ENCODE peak calls at places on chromosomes 1 and 21, in ten cellular contexts. B is activated T-cell treated with anti-CD3 and anti-CD28 coated beads for 4 hours; P is IMR-90; L is iPS-NIHi11; J is HS-5; I is stimulated activated CD4-positive, alpha-beta T cell treated with anti-CD3 and anti-CD28 coated beads, Interleukin-12 subunit alpha, Interleukin-12 subunit beta, amount 100 ng/mL, for 4 hours; H is left ventricle myocardium superior; S is activated naive CD8-positive, alpha-beta T cell treated with anti-CD3 and anti-CD28 coated beads, Interleukin-2, amount 50 U/mL, for 24 hours; G is stimulated activated CD8-positive, alpha-beta memory T cell treated with anti-CD3 and anti-CD28 coated beads, Interleukin-2, amount 100 ng/mL, for 1 hour; U is NCI-H1436. D is an unnamed sample.

GRCh38 chr1:160935527-160936258 is 18.9 kb downstream of the ITLN2 start:
- DNase-seq in J (no peak), G (no peak), B (no peak), H (no peak), S (no peak), P (no peak), L (no peak), I (no peak), U (no peak), D (no peak)

GRCh38 chr1:76066390-76066789 is 8.2 kb upstream of the ST6GALNAC3 start:
- DNase-seq in I (no peak), U (no peak), G (no peak), P (peak; percentile 67), S (no peak), L (no peak), H (no peak), J (peak; percentile 25), B (no peak), D (no peak)

GRCh38 chr21:41289431-41289830 is 27.2 kb upstream of the FAM3B start:
- DNase-seq in G (no peak), P (peak; percentile 4), L (no peak), B (no peak), I (no peak), H (no peak), U (no peak), J (no peak), S (no peak), D (no peak)

GRCh38 chr21:31136891-31137290 is 98.6 kb upstream of the KRTAP19-8 start:
- DNase-seq in S (no peak), B (no peak), P (peak; percentile 74), G (no peak), I (no peak), U (no peak), L (no peak), H (no peak), J (no peak), D (no peak)

GRCh38 chr1:223052479-223052878 is 90.6 kb downstream of the TLR5 start:
- DNase-seq in L (no peak), I (no peak), J (no peak), P (no peak), H (no peak), S (no peak), U (no peak), G (no peak), B (no peak), D (no peak)

GRCh38 chr21:37631319-37632117 is 264.9 kb downstream of the DYRK1A start:
- DNase-seq in B (no peak), L (peak; percentile 42), J (no peak), S (peak; percentile 11), I (no peak), P (no peak), U (no peak), G (no peak), H (no peak), D (peak; percentile 41)

GRCh38 chr1:61428146-61428545 is 296.8 kb downstream of the TM2D1 start:
- DNase-seq in G (no peak), B (no peak), J (no peak), L (no peak), H (no peak), S (no peak), I (no peak), P (no peak), U (no peak), D (no peak)

GRCh38 chr1:206060840-206061239 is 7.9 kb downstream of the RHEX start:
- DNase-seq in H (no peak), S (no peak), G (no peak), P (no peak), U (no peak), I (no peak), L (no peak), B (no peak), J (no peak), D (no peak)

GRCh38 chr1:31577515-31578191 is 1.3 kb downstream of the TINAGL1 start:
- DNase-seq in U (no peak), J (no peak), B (no peak), G (no peak), H (no peak), S (no peak), I (no peak), P (peak; percentile 52), L (no peak), D (no peak)

GRCh38 chr1:172746091-172746949 is 87.4 kb downstream of the FASLG start:
- DNase-seq in I (no peak), G (no peak), S (no peak), B (no peak), J (peak; percentile 97), U (no peak), H (no peak), L (no peak), P (peak; percentile 99), D (no peak)

GRCh38 chr1:3681231-3681897 is 29.0 kb downstream of the TP73 start:
- DNase-seq in J (no peak), G (no peak), P (no peak), U (no peak), H (peak; percentile 28), B (no peak), L (no peak), I (no peak), S (no peak), D (no peak)

GRCh38 chr1:31970873-31971272 is 32.7 kb upstream of the PTP4A2 start:
- DNase-seq in I (no peak), U (no peak), S (no peak), L (no peak), B (no peak), P (no peak), G (no peak), J (no peak), H (no peak), D (no peak)

GRCh38 chr1:36304970-36305914 is 926 bp upstream of the SH3D21 start:
- DNase-seq in U (no peak), J (no peak), P (no peak), G (no peak), B (no peak), L (no peak), S (peak; percentile 51), H (no peak), I (peak; percentile 42), D (no peak)

GRCh38 chr21:41601573-41602371 is 93.8 kb upstream of the TMPRSS2 start:
- DNase-seq in H (no peak), S (no peak), P (peak; percentile 13), U (no peak), L (no peak), I (no peak), J (no peak), B (no peak), G (no peak), D (no peak)

GRCh38 chr21:35529141-35529863 is 480.2 kb upstream of the RUNX1 start:
- DNase-seq in G (no peak), U (no peak), S (no peak), P (peak; percentile 72), H (no peak), I (no peak), B (no peak), J (no peak), L (no peak), D (no peak)

GRCh38 chr1:25990702-25991395 is 7.0 kb downstream of the PAFAH2 start:
- DNase-seq in P (no peak), L (no peak), G (peak; percentile 27), S (peak; percentile 49), H (no peak), U (no peak), B (no peak), I (peak; percentile 30), J (no peak), D (no peak)

GRCh38 chr1:201153474-201154388 is 543 bp downstream of the TMEM9 start:
- DNase-seq in P (peak; percentile 18), S (no peak), L (no peak), J (no peak), I (no peak), G (no peak), U (peak; percentile 83), H (no peak), B (no peak), D (no peak)

GRCh38 chr1:36729289-36729688 is 246.6 kb upstream of the CSF3R start:
- DNase-seq in U (no peak), P (no peak), I (no peak), H (no peak), J (no peak), G (no peak), L (no peak), B (no peak), S (no peak), D (no peak)

GRCh38 chr1:180117764-180118116 is 36.9 kb upstream of the QSOX1 start:
- DNase-seq in S (no peak), I (no peak), P (peak; percentile 85), B (no peak), J (peak; percentile 83), L (no peak), U (no peak), G (no peak), H (peak; percentile 43), D (no peak)

GRCh38 chr1:185062710-185063370 is 17.5 kb downstream of the RNF2 start:
- DNase-seq in P (peak; percentile 68), J (no peak), B (no peak), U (no peak), G (no peak), I (no peak), L (no peak), H (no peak), S (no peak), D (no peak)

GRCh38 chr21:42644223-42645208 is 8.9 kb upstream of the PDE9A start:
- DNase-seq in S (no peak), J (no peak), G (no peak), L (no peak), U (no peak), P (peak; percentile 73), H (peak; percentile 6), B (no peak), I (no peak), D (no peak)

GRCh38 chr21:35045539-35046222 is 3.4 kb downstream of the RUNX1 start:
- DNase-seq in U (no peak), P (no peak), J (no peak), H (no peak), B (no peak), S (peak; percentile 52), I (no peak), L (no peak), G (no peak), D (no peak)

GRCh38 chr1:110535985-110536384 is 17.0 kb upstream of the KCNA10 start:
- DNase-seq in L (no peak), U (no peak), B (no peak), I (no peak), S (no peak), H (no peak), J (no peak), P (peak; percentile 8), G (no peak), D (no peak)

GRCh38 chr21:44083631-44084291 is 23.4 kb upstream of the PWP2 start:
- DNase-seq in G (no peak), P (no peak), L (no peak), B (no peak), H (no peak), J (no peak), S (peak; percentile 67), U (no peak), I (peak; percentile 36), D (no peak)

GRCh38 chr1:56625823-56626222 is 19.3 kb upstream of the PRKAA2 start:
- DNase-seq in B (no peak), L (no peak), G (no peak), H (no peak), U (no peak), P (no peak), S (no peak), J (no peak), I (no peak), D (no peak)

GRCh38 chr1:213041443-213041842 is 9.6 kb upstream of the RPS6KC1 start:
- DNase-seq in G (no peak), I (no peak), S (no peak), J (peak; percentile 40), U (no peak), P (peak; percentile 77), H (no peak), B (no peak), L (no peak), D (no peak)

GRCh38 chr1:192700834-192701271 is 64.9 kb downstream of the RGS13 start:
- DNase-seq in U (no peak), P (peak; percentile 95), L (no peak), S (no peak), B (no peak), I (no peak), G (no peak), J (peak; percentile 60), H (no peak), D (no peak)

GRCh38 chr1:26824735-26825134 is 1.8 kb upstream of the ZDHHC18 start:
- DNase-seq in S (no peak), J (no peak), U (no peak), B (no peak), G (no peak), H (no peak), I (no peak), L (no peak), P (no peak), D (no peak)